ENCODE peak calls at places on chromosomes 1 and 21, in nine cellular contexts. A is tibial nerve, U is body of pancreas, E is ovary, V is adrenal gland, B is breast epithelium, L is IMR-90, G is uterus, R is A549. I is an unnamed sample.

GRCh38 chr1:238488406-238488805 is 597.7 kb upstream of the ZP4 start:
- DNase-seq in E (no peak), V (no peak), B (no peak), L (peak; percentile 48), R (no peak), A (no peak), G (no peak), U (no peak), I (no peak)

GRCh38 chr1:25820247-25821111 is 725 bp downstream of the MTFR1L start:
- DNase-seq in U (peak; percentile 68), L (peak; percentile 61), A (no peak), R (peak; percentile 58), G (no peak), V (peak; percentile 79), E (no peak), B (peak; percentile 46), I (no peak)

GRCh38 chr21:32826317-32827167 is 55.0 kb upstream of the PAXBP1 start:
- DNase-seq in B (no peak), G (peak; percentile 31), U (peak; percentile 33), E (peak; percentile 24), R (peak; percentile 18), A (no peak), L (peak; percentile 63), V (peak; percentile 65), I (peak; percentile 87)

GRCh38 chr1:24526940-24527542 is 24.4 kb downstream of the RCAN3 start:
- DNase-seq in V (peak; percentile 10), G (no peak), R (peak; percentile 26), B (no peak), L (peak; percentile 20), E (no peak), U (no peak), A (no peak), I (no peak)

GRCh38 chr1:33365560-33365997 is 44.7 kb upstream of the A3GALT2 start:
- DNase-seq in G (peak; percentile 46), B (peak; percentile 65), U (peak; percentile 27), E (peak; percentile 45), L (peak; percentile 66), V (peak; percentile 23), R (no peak), A (no peak), I (no peak)

GRCh38 chr1:172647110-172647564 is 11.8 kb upstream of the FASLG start:
- DNase-seq in G (no peak), V (no peak), R (no peak), B (no peak), A (no peak), E (no peak), L (peak; percentile 26), U (no peak), I (no peak)

GRCh38 chr1:168709896-168710305 is 19.1 kb downstream of the DPT start:
- DNase-seq in L (no peak), U (no peak), V (no peak), B (no peak), R (peak; percentile 77), G (no peak), E (no peak), A (no peak), I (no peak)

GRCh38 chr1:201708085-201708512 is 120.9 kb upstream of the IPO9 start:
- DNase-seq in G (peak; percentile 52), U (no peak), B (no peak), E (no peak), L (peak; percentile 83), V (no peak), R (no peak), A (no peak), I (no peak)

GRCh38 chr1:225870883-225871282 is 11.3 kb downstream of the TMEM63A start:
- DNase-seq in E (no peak), U (no peak), A (no peak), G (no peak), B (no peak), R (no peak), L (no peak), V (no peak), I (no peak)

GRCh38 chr1:225874431-225874830 is 7.7 kb downstream of the TMEM63A start:
- DNase-seq in B (no peak), L (no peak), G (no peak), E (no peak), V (no peak), U (no peak), R (no peak), A (no peak), I (no peak)

GRCh38 chr1:225871374-225872074 is 10.7 kb downstream of the TMEM63A start:
- DNase-seq in L (no peak), R (peak; percentile 66), U (no peak), A (no peak), E (no peak), B (no peak), V (peak; percentile 34), G (no peak), I (no peak)

GRCh38 chr1:225873281-225873850 is 8.8 kb downstream of the TMEM63A start:
- DNase-seq in U (no peak), E (no peak), V (no peak), R (no peak), B (no peak), L (no peak), A (no peak), G (no peak), I (no peak)

DNA sequence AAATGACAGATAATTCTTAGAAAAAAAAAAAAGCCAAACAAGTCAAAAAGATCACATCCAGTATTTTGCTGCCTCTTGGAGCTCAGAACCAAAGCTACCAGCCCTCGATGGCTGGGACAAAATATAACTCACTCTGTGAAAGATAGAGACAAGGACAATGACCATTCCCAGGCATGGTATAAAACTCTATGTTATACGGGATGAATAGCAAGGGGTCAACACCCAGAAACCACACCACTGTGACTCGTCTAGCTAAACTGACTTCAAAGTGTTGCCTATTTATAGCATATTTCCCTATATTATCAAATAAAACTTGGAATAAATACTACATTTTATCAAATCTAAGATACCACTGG is 10.1 kb downstream of the TMEM63A start:
- DNase-seq in U (no peak), V (no peak), R (no peak), B (no peak), G (no peak), E (no peak), L (peak; percentile 27), A (no peak), I (no peak)
- H3K27ac ChIP-seq in U (peak overlapping the region; percentile 2), V (no peak overlapping the region), R (peak overlapping the region; percentile 30), B (no peak overlapping the region), G (no peak overlapping the region), E (no peak overlapping the region), L (no peak overlapping the region), A (no peak overlapping the region), I (no peak overlapping the region)

GRCh38 chr1:28894785-28895184 is 19.6 kb upstream of the EPB41 start:
- DNase-seq in G (no peak), U (no peak), L (no peak), A (no peak), B (no peak), V (no peak), R (no peak), E (no peak), I (no peak)

GRCh38 chr1:28890836-28891235 is 23.5 kb upstream of the EPB41 start:
- DNase-seq in B (no peak), G (no peak), V (no peak), A (no peak), E (no peak), L (no peak), U (no peak), R (no peak), I (no peak)

GRCh38 chr1:28895896-28896608 is 18.3 kb upstream of the EPB41 start:
- DNase-seq in G (peak; percentile 69), E (no peak), U (no peak), L (peak; percentile 36), B (no peak), V (no peak), A (no peak), R (no peak), I (no peak)

GRCh38 chr1:28891256-28891655 is 23.1 kb upstream of the EPB41 start:
- DNase-seq in R (no peak), V (no peak), B (no peak), A (no peak), U (no peak), E (no peak), L (no peak), G (no peak), I (no peak)

GRCh38 chr1:28893403-28894102 is 20.8 kb upstream of the EPB41 start:
- DNase-seq in V (peak; percentile 24), U (no peak), A (no peak), B (no peak), E (no peak), G (no peak), L (peak; percentile 12), R (no peak), I (no peak)
- TF ChIP-seq CTCF in V (peak; percentile 19), U (no peak), A (no peak), B (no peak), E (no peak), G (no peak), L (peak; percentile 43), R (no peak), I (no peak)

GRCh38 chr1:117367769-117368059 is 465 bp downstream of the MAN1A2 start:
- DNase-seq in A (no peak), U (no peak), G (no peak), E (no peak), B (no peak), R (no peak), V (no peak), L (peak; percentile 3), I (no peak)

GRCh38 chr1:117366982-117367768 is at the start of gene MAN1A2:
- DNase-seq in R (peak; percentile 24), U (peak; percentile 93), G (peak; percentile 85), V (peak; percentile 92), L (peak; percentile 69), A (peak; percentile 73), E (peak; percentile 88), B (peak; percentile 83), I (peak; percentile 96)

GRCh38 chr1:117366281-117366981 is 818 bp upstream of the MAN1A2 start:
- DNase-seq in B (peak; percentile 73), U (peak; percentile 90), E (peak; percentile 92), G (peak; percentile 83), A (peak; percentile 80), R (peak; percentile 60), V (peak; percentile 93), L (peak; percentile 60), I (peak; percentile 93)

GRCh38 chr1:117370071-117370470 is 2.8 kb downstream of the MAN1A2 start:
- DNase-seq in R (no peak), E (no peak), A (no peak), L (peak; percentile 6), V (no peak), G (no peak), U (no peak), B (no peak), I (no peak)

DNA sequence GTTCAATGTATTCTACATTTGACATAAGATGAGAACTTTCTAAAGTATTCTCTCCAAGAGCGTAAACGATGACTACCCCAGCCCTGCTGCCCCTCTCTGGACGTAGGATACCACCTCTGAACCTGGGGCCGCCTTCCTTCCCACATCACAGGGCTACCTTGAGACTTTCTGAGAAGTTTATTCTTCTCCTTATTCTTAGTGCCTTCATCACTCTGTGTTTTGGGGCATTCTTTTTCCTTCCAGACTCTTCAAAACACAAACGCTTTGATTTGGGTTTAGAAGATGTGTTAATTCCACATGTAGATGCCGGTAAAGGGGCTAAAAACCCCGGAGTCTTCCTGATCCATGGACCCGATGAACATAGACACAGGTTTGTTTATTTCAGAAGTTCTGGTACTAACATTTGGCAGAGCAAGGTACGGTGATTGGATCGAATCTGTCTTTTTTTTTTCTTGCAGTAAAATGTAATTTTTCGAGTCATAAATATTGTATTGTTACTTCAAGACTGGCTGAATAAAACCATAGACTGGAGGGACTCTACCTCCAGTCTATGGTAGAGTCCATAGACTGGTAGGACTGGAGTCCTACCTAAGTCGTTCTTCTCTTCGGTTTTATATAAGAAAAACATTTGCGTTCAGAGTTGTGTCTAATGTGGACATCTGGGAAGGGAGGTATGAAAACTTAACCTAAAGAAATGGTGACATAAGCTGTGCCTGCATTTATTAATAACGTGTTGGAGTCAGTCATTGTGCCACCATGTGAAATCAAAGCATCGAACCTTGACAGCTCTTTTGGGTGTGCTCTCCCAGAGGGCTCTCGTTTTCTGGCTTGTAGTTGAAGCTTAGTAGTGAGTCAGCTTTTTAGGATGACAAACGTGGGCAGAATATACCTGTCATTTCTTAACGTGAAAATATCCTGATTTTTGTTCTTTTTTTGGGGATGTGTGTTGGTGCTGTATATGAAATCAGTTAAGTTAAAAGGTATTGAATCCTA is 1.2 kb downstream of the MAN1A2 start:
- DNase-seq in A (no peak), L (peak; percentile 11), V (no peak), B (no peak), E (no peak), G (no peak), U (no peak), R (peak; percentile 6), I (no peak)
- TF ChIP-seq POLR2A in A (no peak), L (no peak), V (no peak), B (no peak), E (no peak), G (no peak), U (peak; percentile 23), R (no peak), I (no peak)

GRCh38 chr1:207335695-207336363 is 14.4 kb downstream of the CD55 start:
- DNase-seq in A (no peak), E (no peak), R (no peak), L (no peak), B (no peak), U (no peak), G (no peak), V (peak; percentile 76), I (no peak)
- H3K27ac ChIP-seq in A (peak overlapping the region; percentile 5), E (no peak overlapping the region), R (no peak overlapping the region), L (no peak overlapping the region), B (peak overlapping the region; percentile 53), U (no peak overlapping the region), G (no peak overlapping the region), V (no peak overlapping the region), I (no peak overlapping the region)

I was measured in esophagus muscularis mucosa.